ENCODE peak calls at places on chromosomes 1 and 21, in seven cellular contexts. F, V, B, J, R, D and Z are unnamed samples.

GRCh38 chr1:55375617-55376258 is 160.6 kb upstream of the USP24 start:
- DNase-seq in J (peak), V (no peak), R (no peak), B (no peak), F (peak), D (peak), Z (peak)

GRCh38 chr1:94110021-94110761 is 10.8 kb downstream of the ABCA4 start:
- DNase-seq in V (no peak), R (no peak), F (no peak), D (no peak), B (no peak), J (peak), Z (no peak)

GRCh38 chr21:15809818-15810217 is 80.0 kb downstream of the USP25 start:
- DNase-seq in B (no peak), V (no peak), F (no peak), R (no peak), D (no peak), J (no peak), Z (no peak)

GRCh38 chr1:115717541-115717940 is 51.0 kb downstream of the CASQ2 start:
- DNase-seq in B (peak), V (no peak), R (no peak), F (peak), D (peak), J (peak), Z (peak)

GRCh38 chr1:66533804-66534745 is at the start of gene SGIP1:
- DNase-seq in B (peak), V (peak), R (no peak), F (no peak), D (peak), J (no peak), Z (peak)

GRCh38 chr21:42356036-42356435 is 5.2 kb upstream of the TFF2 start:
- DNase-seq in D (no peak), R (no peak), F (no peak), J (no peak), V (no peak), B (no peak), Z (no peak)

GRCh38 chr1:40763742-40764532 is 19.6 kb upstream of the KCNQ4 start:
- DNase-seq in J (no peak), F (no peak), D (no peak), V (no peak), B (no peak), R (no peak), Z (no peak)

GRCh38 chr1:155128755-155129473 is 1.2 kb downstream of the EFNA1 start:
- DNase-seq in V (peak), R (no peak), J (no peak), D (no peak), B (no peak), F (peak), Z (no peak)

GRCh38 chr1:204992499-204992898 is 50.5 kb upstream of the CNTN2 start:
- DNase-seq in F (no peak), V (peak), B (no peak), R (no peak), J (no peak), D (no peak), Z (no peak)

GRCh38 chr1:61139324-61140055 is 57.1 kb downstream of the NFIA start:
- DNase-seq in F (no peak), V (no peak), J (no peak), R (no peak), D (no peak), B (no peak), Z (no peak)

GRCh38 chr21:39313042-39313456 is 383 bp downstream of the BRWD1 start:
- DNase-seq in D (peak), V (no peak), F (peak), B (no peak), R (no peak), J (no peak), Z (peak)

GRCh38 chr21:33290441-33290840 is 24.3 kb downstream of the IL10RB start:
- DNase-seq in F (no peak), J (no peak), D (no peak), B (no peak), R (no peak), V (no peak), Z (no peak)

GRCh38 chr1:205147191-205147590 is 25.4 kb upstream of the RBBP5 start:
- DNase-seq in B (no peak), J (no peak), D (no peak), V (no peak), F (no peak), R (no peak), Z (no peak)

GRCh38 chr1:215517441-215517891 is 49.6 kb upstream of the KCTD3 start:
- DNase-seq in J (no peak), D (peak), F (peak), B (no peak), V (no peak), R (no peak), Z (no peak)

GRCh38 chr1:87399701-87400100 is 71.0 kb downstream of the LMO4 start:
- DNase-seq in B (no peak), V (no peak), J (no peak), R (no peak), F (no peak), D (no peak), Z (no peak)

GRCh38 chr1:89822999-89823628 is 2.3 kb downstream of the LRRC8D start:
- DNase-seq in D (no peak), R (no peak), V (no peak), J (no peak), B (no peak), F (no peak), Z (no peak)

GRCh38 chr1:205298191-205298994 is 23.2 kb downstream of the NUAK2 start:
- DNase-seq in R (no peak), J (no peak), F (no peak), B (no peak), D (peak), V (no peak), Z (peak)

GRCh38 chr1:223133824-223134435 is 9.1 kb downstream of the TLR5 start:
- DNase-seq in R (peak), B (peak), D (peak), V (peak), J (peak), F (peak), Z (peak)

GRCh38 chr1:84174051-84174556 is 30.0 kb downstream of the PRKACB start:
- DNase-seq in F (peak), D (no peak), B (no peak), J (no peak), R (no peak), V (no peak), Z (no peak)

GRCh38 chr21:45801989-45802388 is 158.5 kb downstream of the PCBP3 start:
- DNase-seq in D (no peak), J (no peak), V (no peak), B (no peak), F (no peak), R (no peak), Z (no peak)

GRCh38 chr1:207711285-207711684 is 40.6 kb upstream of the CD46 start:
- DNase-seq in V (no peak), D (peak), R (no peak), J (peak), B (no peak), F (peak), Z (no peak)

GRCh38 chr1:206608108-206608698 is 4.1 kb downstream of the EIF2D start:
- DNase-seq in B (no peak), F (peak), J (peak), D (peak), V (no peak), R (peak), Z (peak)

GRCh38 chr21:40386301-40386911 is 460.6 kb downstream of the DSCAM start:
- DNase-seq in B (peak), J (peak), F (peak), D (peak), R (peak), V (peak), Z (peak)

GRCh38 chr1:40404670-40405462 is 31.3 kb downstream of the SMAP2 start:
- DNase-seq in D (no peak), J (peak), V (no peak), R (no peak), F (peak), B (no peak), Z (peak)

GRCh38 chr1:183032122-183032921 is 9.1 kb downstream of the LAMC1 start:
- DNase-seq in F (no peak), R (no peak), B (no peak), D (no peak), V (no peak), J (no peak), Z (no peak)

GRCh38 chr1:180358649-180359048 is 128.6 kb downstream of the LHX4 start:
- DNase-seq in R (no peak), B (no peak), F (no peak), D (no peak), V (no peak), J (no peak), Z (no peak)

GRCh38 chr1:165114022-165114888 is 242.3 kb downstream of the LMX1A start:
- DNase-seq in R (no peak), D (peak), V (no peak), B (peak), J (peak), F (peak), Z (peak)

GRCh38 chr1:155254228-155254713 is 1.0 kb downstream of the ENTREP3 start:
- DNase-seq in B (no peak), F (no peak), V (no peak), R (no peak), J (no peak), D (no peak), Z (no peak)

GRCh38 chr1:242237051-242237450 is 238.2 kb upstream of the MAP1LC3C start:
- DNase-seq in F (no peak), J (no peak), B (no peak), D (no peak), V (no peak), R (no peak), Z (no peak)

GRCh38 chr1:235648954-235649721 is 446 bp downstream of the GNG4 start:
- DNase-seq in F (peak), B (no peak), D (peak), R (peak), J (peak), V (peak), Z (peak)

GRCh38 chr1:36055706-36056105 is 28.2 kb upstream of the TEKT2 start:
- DNase-seq in J (no peak), F (no peak), R (no peak), V (no peak), B (no peak), D (no peak), Z (no peak)